ENCODE peak calls at places on chromosomes 4 and X, in six cellular contexts. Z, B, X, U, N and I are unnamed samples.

GRCh38 chr4:104969394-104970066 is 177.1 kb upstream of the TET2 start:
- DNase-seq in Z (no peak), B (no peak), X (peak), U (no peak), N (no peak), I (no peak)

GRCh38 chrX:84715315-84715714 is 213.1 kb upstream of the HDX start:
- DNase-seq in Z (no peak), B (no peak), X (no peak), U (no peak), N (no peak), I (no peak)

GRCh38 chrX:49884290-49884862 is 5.1 kb downstream of the USP27X start:
- DNase-seq in Z (peak), B (peak), X (peak), U (peak), N (peak), I (peak)

GRCh38 chr4:169254546-169254983 is 16.2 kb downstream of the SH3RF1 start:
- DNase-seq in Z (no peak), B (peak), X (no peak), U (no peak), N (peak), I (no peak)

GRCh38 chrX:13180807-13181206 is 136.4 kb upstream of the FAM9C start:
- DNase-seq in Z (no peak), B (no peak), X (peak), U (no peak), N (no peak), I (no peak)

GRCh38 chr4:19819737-19820136 is 432.0 kb upstream of the SLIT2 start:
- DNase-seq in Z (no peak), B (no peak), X (no peak), U (no peak), N (no peak), I (no peak)

GRCh38 chr4:14916554-14917304 is 85.6 kb upstream of the CPEB2 start:
- DNase-seq in Z (no peak), B (peak), X (no peak), U (peak), N (no peak), I (peak)

GRCh38 chr4:10100734-10101216 is 15.8 kb downstream of the WDR1 start:
- DNase-seq in Z (no peak), B (no peak), X (peak), U (peak), N (no peak), I (no peak)

GRCh38 chr4:21819086-21819485 is 129.5 kb downstream of the KCNIP4 start:
- DNase-seq in Z (no peak), B (no peak), X (no peak), U (peak), N (no peak), I (no peak)

GRCh38 chr4:122787940-122788339 is 38.7 kb upstream of the FGF2 start:
- DNase-seq in Z (no peak), B (no peak), X (no peak), U (no peak), N (peak), I (no peak)